ENCODE peak calls at places on chromosomes 11 and 22, in nine cellular contexts. V is cardiac muscle cell; H is GM06990; M is fibroblast of pulmonary artery; C is effector memory CD4-positive, alpha-beta T cell; U is AG04450; Z is AG09309; X is astrocyte of the cerebellum; I is OCI-LY7. Q is an unnamed sample.

GRCh38 chr22:36467946-36468345 is 13.5 kb downstream of the TXN2 start:
- DNase-seq in V (peak), H (no peak), C (no peak), I (no peak), U (peak), X (peak), M (peak), Z (no peak), Q (peak)

GRCh38 chr11:120330045-120330444 is 4.9 kb downstream of the TLCD5 start:
- DNase-seq in M (no peak), C (no peak), U (no peak), Z (no peak), X (no peak), H (no peak), V (no peak), I (no peak), Q (no peak)

GRCh38 chr11:9052316-9052715 is 39.1 kb downstream of the SCUBE2 start:
- DNase-seq in C (no peak), V (no peak), I (no peak), Z (no peak), H (no peak), X (no peak), U (no peak), M (no peak), Q (no peak)

GRCh38 chr11:14638561-14638960 is 5.0 kb upstream of the PDE3B start:
- DNase-seq in V (peak), C (no peak), I (no peak), M (no peak), Z (no peak), X (no peak), U (no peak), H (no peak), Q (no peak)

GRCh38 chr11:124302291-124302690 is 11.5 kb downstream of the OR8D1 start:
- DNase-seq in U (no peak), V (no peak), X (no peak), I (no peak), C (no peak), H (no peak), M (no peak), Z (no peak), Q (no peak)

GRCh38 chr11:90423378-90423777 is 200.5 kb upstream of the CHORDC1 start:
- DNase-seq in U (no peak), M (no peak), V (no peak), Z (no peak), C (no peak), H (no peak), X (no peak), I (no peak), Q (no peak)

GRCh38 chr11:133215529-133216230 is 316.6 kb downstream of the OPCML start:
- DNase-seq in C (no peak), X (no peak), Z (no peak), I (no peak), M (no peak), U (no peak), H (no peak), V (no peak), Q (no peak)

GRCh38 chr22:23166841-23167610 is 13.3 kb upstream of the BCR start:
- DNase-seq in V (no peak), H (no peak), Z (no peak), U (no peak), M (no peak), I (no peak), C (no peak), X (no peak), Q (no peak)

GRCh38 chr22:48845356-48845936 is 982.2 kb downstream of the BRD1 start:
- DNase-seq in Z (no peak), M (no peak), H (no peak), I (no peak), U (no peak), X (no peak), V (no peak), C (no peak), Q (no peak)

GRCh38 chr11:97908354-97908753 is 1112.4 kb upstream of the CNTN5 start:
- DNase-seq in H (no peak), U (no peak), I (no peak), M (no peak), X (no peak), Z (no peak), C (no peak), V (no peak), Q (no peak)

GRCh38 chr11:130023204-130023603 is 20.6 kb upstream of the PRDM10 start:
- DNase-seq in V (peak), U (no peak), M (peak), X (peak), Z (no peak), I (peak), H (peak), C (no peak), Q (peak)

GRCh38 chr11:108618529-108618928 is 25.0 kb upstream of the EXPH5 start:
- DNase-seq in Z (no peak), X (no peak), H (no peak), I (no peak), U (no peak), C (no peak), M (no peak), V (no peak), Q (no peak)

GRCh38 chr11:82176365-82176764 is 557.3 kb downstream of the FAM181B start:
- DNase-seq in U (no peak), X (no peak), H (no peak), M (no peak), Z (no peak), I (no peak), C (no peak), V (no peak), Q (no peak)

GRCh38 chr11:27423125-27423524 is 49.5 kb downstream of the LGR4 start:
- DNase-seq in U (peak), V (peak), M (peak), H (no peak), Z (peak), C (no peak), X (no peak), I (no peak), Q (no peak)

GRCh38 chr11:105244157-105244820 is 104.7 kb upstream of the CARD18 start:
- DNase-seq in I (no peak), X (peak), C (no peak), Z (peak), H (no peak), U (peak), M (peak), V (peak), Q (peak)

GRCh38 chr11:74248469-74248868 is 63.0 kb downstream of the P4HA3 start:
- DNase-seq in V (no peak), H (no peak), C (no peak), M (no peak), I (no peak), Z (no peak), X (no peak), U (no peak), Q (no peak)

GRCh38 chr11:28383471-28383870 is 275.3 kb downstream of the METTL15 start:
- DNase-seq in M (no peak), Z (peak), H (no peak), U (no peak), I (no peak), C (no peak), X (peak), V (no peak), Q (no peak)

GRCh38 chr11:119692547-119692834 is 36.5 kb downstream of the NECTIN1 start:
- DNase-seq in I (no peak), M (no peak), U (no peak), C (no peak), V (no peak), H (no peak), X (no peak), Z (no peak), Q (no peak)

GRCh38 chr11:69595805-69596665 is 44.9 kb upstream of the CCND1 start:
- DNase-seq in X (no peak), H (no peak), Z (no peak), I (no peak), C (no peak), V (no peak), M (no peak), U (no peak), Q (no peak)

GRCh38 chr11:9002920-9003572 is 755 bp downstream of the NRIP3 start:
- DNase-seq in M (no peak), Z (no peak), H (no peak), I (no peak), X (no peak), C (no peak), U (no peak), V (no peak), Q (no peak)

GRCh38 chr11:61068581-61068980 is 33.7 kb upstream of the CD5 start:
- DNase-seq in V (no peak), U (no peak), H (no peak), I (no peak), X (no peak), Z (no peak), M (no peak), C (no peak), Q (no peak)

GRCh38 chr22:50400406-50400805 is 57.3 kb downstream of the PPP6R2 start:
- DNase-seq in C (no peak), V (no peak), X (no peak), U (no peak), I (no peak), Z (no peak), M (no peak), H (no peak), Q (no peak)

GRCh38 chr22:17430298-17430900 is 61.1 kb downstream of the CECR2 start:
- DNase-seq in C (no peak), X (no peak), V (peak), U (no peak), M (peak), I (no peak), H (no peak), Z (no peak), Q (peak)

GRCh38 chr11:62457474-62457873 is 38.6 kb downstream of the SCGB1A1 start:
- DNase-seq in Z (no peak), X (no peak), C (no peak), V (no peak), U (no peak), H (no peak), I (no peak), M (no peak), Q (no peak)

GRCh38 chr11:58772719-58773285 is 41.1 kb upstream of the GLYAT start:
- DNase-seq in C (no peak), U (no peak), M (no peak), X (no peak), V (no peak), H (no peak), I (no peak), Z (no peak), Q (no peak)

GRCh38 chr22:38419121-38419863 is 35.7 kb downstream of the KCNJ4 start:
- DNase-seq in U (no peak), M (no peak), C (no peak), I (no peak), H (no peak), X (no peak), Z (no peak), V (no peak), Q (no peak)

GRCh38 chr11:130413383-130414106 is 14.9 kb downstream of the ADAMTS8 start:
- DNase-seq in H (no peak), M (peak), V (peak), X (peak), U (peak), Z (peak), C (no peak), I (no peak), Q (peak)

GRCh38 chr11:64489831-64490441 is 101.1 kb upstream of the SLC22A12 start:
- DNase-seq in U (no peak), I (peak), C (no peak), H (peak), V (peak), X (no peak), Z (no peak), M (peak), Q (peak)

GRCh38 chr22:49025791-49026475 is 801.7 kb downstream of the BRD1 start:
- DNase-seq in I (no peak), Z (no peak), H (no peak), M (no peak), V (no peak), C (no peak), U (no peak), X (no peak), Q (no peak)

GRCh38 chr11:27963370-27963769 is 144.6 kb downstream of the KIF18A start:
- DNase-seq in I (no peak), X (peak), C (no peak), V (no peak), M (no peak), U (no peak), Z (no peak), H (no peak), Q (no peak)

GRCh38 chr22:49460662-49461371 is 366.9 kb downstream of the BRD1 start:
- DNase-seq in C (no peak), I (no peak), M (no peak), U (no peak), V (no peak), Z (no peak), H (no peak), X (no peak), Q (no peak)

GRCh38 chr11:39965701-39966100 is 1493.8 kb downstream of the LRRC4C start:
- DNase-seq in U (no peak), Z (no peak), M (no peak), I (no peak), V (no peak), C (no peak), H (no peak), X (no peak), Q (no peak)

GRCh38 chr11:69981119-69981770 is 96.9 kb upstream of the ANO1 start:
- DNase-seq in I (no peak), M (no peak), X (no peak), C (no peak), V (no peak), Z (no peak), U (no peak), H (no peak), Q (no peak)

GRCh38 chr11:67354314-67355022 is 1.1 kb upstream of the POLD4 start:
- DNase-seq in M (peak), Z (peak), X (no peak), V (peak), U (peak), H (no peak), C (no peak), I (no peak), Q (peak)

GRCh38 chr11:104033561-104033960 is 2.9 kb upstream of the DDI1 start:
- DNase-seq in Z (no peak), I (no peak), X (no peak), C (no peak), H (no peak), U (no peak), M (peak), V (peak), Q (no peak)

GRCh38 chr22:38871360-38872171 is 450 bp downstream of the CBX6 start:
- DNase-seq in H (no peak), U (no peak), I (peak), C (peak), V (peak), Z (no peak), M (no peak), X (no peak), Q (no peak)

GRCh38 chr11:2926611-2927492 is 2.4 kb downstream of the PHLDA2 start:
- DNase-seq in Z (no peak), C (no peak), M (no peak), U (no peak), V (no peak), I (no peak), H (no peak), X (no peak), Q (no peak)
- H3K4me3 ChIP-seq in Z (no peak), C (no peak), M (no peak), U (peak), V (no peak), I (no peak), H (no peak), X (no peak), Q (peak)

GRCh38 chr11:65892661-65893317 is 2.3 kb downstream of the CCDC85B start:
- DNase-seq in V (no peak), U (no peak), X (no peak), Z (no peak), I (no peak), H (no peak), M (no peak), C (no peak), Q (no peak)
- H3K4me3 ChIP-seq in V (no peak), U (peak), X (no peak), Z (peak), I (peak), H (peak), M (peak), C (peak), Q (peak)

DNA sequence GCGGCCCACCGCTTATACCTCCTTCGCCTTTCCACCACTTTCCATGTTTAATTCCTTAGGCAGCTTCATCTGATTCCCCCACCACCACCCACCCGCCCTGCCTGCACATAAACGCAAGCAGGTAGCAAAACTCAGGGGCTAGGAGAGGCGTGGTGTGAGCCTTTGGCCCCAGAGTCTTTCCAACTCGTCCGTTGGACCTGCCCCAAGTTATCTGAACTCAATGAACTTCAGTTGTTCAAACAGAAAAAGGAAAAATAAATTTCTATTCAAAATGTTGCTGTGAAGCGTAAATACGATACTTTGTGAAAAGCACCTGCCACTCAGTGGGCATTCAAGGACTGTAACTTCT is 818 bp upstream of the CDON start:
- DNase-seq in V (no peak), H (no peak), I (no peak), Z (no peak), C (no peak), M (no peak), X (no peak), U (no peak), Q (no peak)
- H3K4me3 ChIP-seq in V (peak), H (peak), I (peak), Z (no peak), C (peak), M (peak), X (peak), U (peak), Q (peak)

GRCh38 chr22:24954856-24955255 is 2.3 kb downstream of the KIAA1671 start:
- DNase-seq in H (no peak), Z (no peak), X (no peak), I (no peak), V (no peak), U (no peak), C (no peak), M (no peak), Q (no peak)

GRCh38 chr22:24952837-24953293 is 349 bp downstream of the KIAA1671 start:
- DNase-seq in V (peak), U (no peak), I (no peak), M (peak), H (no peak), X (no peak), C (no peak), Z (no peak), Q (peak)

GRCh38 chr22:24951942-24952836 is at the start of gene KIAA1671:
- DNase-seq in C (peak), X (no peak), Z (no peak), V (peak), I (no peak), H (peak), U (no peak), M (peak), Q (peak)

GRCh38 chr22:24953294-24954113 is 988 bp downstream of the KIAA1671 start:
- DNase-seq in M (no peak), Z (no peak), X (no peak), V (no peak), H (no peak), C (no peak), I (no peak), U (no peak), Q (no peak)

GRCh38 chr22:24954114-24954463 is 1.6 kb downstream of the KIAA1671 start:
- DNase-seq in V (no peak), H (no peak), Z (no peak), X (no peak), I (no peak), U (no peak), M (no peak), C (no peak), Q (no peak)
- H3K4me3 ChIP-seq in V (peak), H (no peak), Z (no peak), X (peak), I (no peak), U (no peak), M (peak), C (no peak), Q (peak)

DNA sequence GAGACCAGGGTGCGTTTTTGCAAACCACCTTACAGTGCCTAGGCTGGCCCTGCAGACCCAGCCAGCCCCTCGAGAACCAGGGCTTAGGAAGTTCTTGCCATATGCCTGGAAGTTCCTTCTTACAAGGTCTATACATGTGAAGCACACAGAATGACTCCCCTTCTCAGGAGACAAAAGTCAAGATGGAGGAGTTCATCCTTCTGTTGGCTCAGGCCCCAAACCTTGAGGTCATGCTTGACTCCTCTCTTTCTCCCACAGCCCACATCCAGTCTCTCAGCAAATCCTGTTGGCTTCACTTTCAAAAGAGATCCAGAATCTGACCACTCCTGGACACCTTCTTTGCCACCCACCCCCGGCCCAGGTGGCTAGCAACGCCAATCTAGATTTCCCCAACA is 1.7 kb upstream of the CD248 start:
- DNase-seq in C (no peak), X (no peak), Z (no peak), V (no peak), I (no peak), M (no peak), U (no peak), H (no peak), Q (no peak)
- H3K4me3 ChIP-seq in C (no peak), X (no peak), Z (no peak), V (no peak), I (peak), M (no peak), U (no peak), H (no peak), Q (no peak)

DNA sequence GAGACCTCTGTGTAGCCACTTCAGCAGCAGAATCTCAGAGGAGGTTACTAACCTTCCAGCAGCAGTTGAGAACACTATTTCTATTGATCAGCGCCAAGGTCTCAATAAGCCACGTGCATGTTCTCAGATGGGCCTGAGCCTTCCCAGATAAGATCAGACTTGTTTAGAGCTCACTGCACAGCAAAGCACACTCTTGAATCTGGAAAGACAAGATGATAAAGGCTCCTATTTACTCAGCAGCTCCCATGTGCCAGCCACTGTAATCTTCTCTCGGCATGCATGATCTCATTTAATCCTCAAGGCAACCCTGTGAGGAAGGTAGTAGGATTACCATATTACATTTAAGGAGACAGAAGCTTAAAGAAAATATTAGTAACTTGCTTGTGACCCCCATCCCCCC is 294.1 kb downstream of the BUD13 start:
- DNase-seq in U (no peak), I (no peak), V (no peak), Z (no peak), C (no peak), H (no peak), M (no peak), X (no peak), Q (no peak)
- H3K4me3 ChIP-seq in U (no peak), I (no peak), V (no peak), Z (no peak), C (no peak), H (no peak), M (no peak), X (no peak), Q (no peak)

GRCh38 chr11:45848654-45849081 is 1.4 kb downstream of the CRY2 start:
- DNase-seq in X (no peak), Z (no peak), H (no peak), U (no peak), M (no peak), V (no peak), C (no peak), I (no peak), Q (no peak)
- H3K4me3 ChIP-seq in X (peak), Z (peak), H (peak), U (peak), M (peak), V (peak), C (no peak), I (peak), Q (no peak)

GRCh38 chr22:20579273-20580120 is 72.1 kb downstream of the MED15 start:
- DNase-seq in Z (no peak), V (no peak), C (no peak), I (no peak), U (no peak), H (no peak), M (no peak), X (no peak), Q (no peak)
- H3K4me3 ChIP-seq in Z (no peak), V (no peak), C (no peak), I (no peak), U (no peak), H (no peak), M (no peak), X (no peak), Q (no peak)

DNA sequence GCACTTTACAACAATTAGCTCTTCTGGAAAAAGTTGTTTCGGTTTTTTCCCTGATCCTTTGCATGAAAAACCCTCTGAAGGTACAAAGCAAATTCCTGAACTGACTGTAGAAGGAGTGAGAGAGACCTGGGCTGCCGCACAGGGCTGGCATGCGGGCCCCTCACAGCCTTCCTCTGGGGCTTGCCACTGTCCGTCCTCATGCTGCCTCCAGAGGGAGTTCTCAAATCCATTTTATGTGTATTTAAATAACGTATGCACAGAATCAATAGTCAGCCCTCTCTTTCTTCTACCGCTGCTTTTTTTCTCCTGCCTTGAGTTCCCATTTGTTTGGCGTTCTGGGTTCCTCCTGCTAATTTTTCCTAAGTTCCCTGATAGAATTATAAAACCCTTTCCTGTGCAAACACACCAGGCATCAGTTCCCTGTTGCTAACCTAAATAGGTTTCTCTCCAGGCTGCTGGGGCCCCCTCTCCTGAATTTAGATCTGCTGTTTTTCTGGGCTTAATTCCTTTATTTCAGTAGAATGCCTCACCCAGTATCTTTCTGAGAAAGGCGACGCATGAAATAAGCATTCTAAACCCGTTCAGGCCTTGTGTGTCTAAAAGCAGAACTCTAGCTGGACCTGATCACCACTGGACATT is 52.4 kb downstream of the PHF21B start:
- DNase-seq in M (no peak), V (no peak), C (no peak), I (no peak), H (no peak), X (no peak), Z (no peak), U (no peak), Q (no peak)
- H3K4me3 ChIP-seq in M (no peak), V (no peak), C (no peak), I (no peak), H (no peak), X (no peak), Z (no peak), U (no peak), Q (no peak)